ENCODE peak calls at places on chromosomes 1 and 21, in six cellular contexts. One of them, this sample, is unnamed.
A peak's percentile ranks its signal among the peaks of the same experiment; 100 is the strongest.

GRCh38 chr1:16189921-16190499 is 22.4 kb downstream of the ARHGEF19 start:
- DNase-seq in colonic mucosa: no peak
- DNase-seq in cardiac fibroblast: no peak
- DNase-seq in left ventricle myocardium inferior: no peak
- DNase-seq in tibial artery: no peak
- DNase-seq in uterus: no peak
- DNase-seq in this sample: no peak

GRCh38 chr1:93448983-93449805 is 1.3 kb downstream of the FNBP1L start:
- DNase-seq in uterus: no peak
- DNase-seq in left ventricle myocardium inferior: no peak
- DNase-seq in cardiac fibroblast: peak; percentile 60
- DNase-seq in colonic mucosa: peak; percentile 74
- DNase-seq in tibial artery: no peak
- DNase-seq in this sample: no peak

GRCh38 chr1:160576430-160576829 is 2.9 kb downstream of the CD84 start:
- DNase-seq in tibial artery: no peak
- DNase-seq in colonic mucosa: no peak
- DNase-seq in left ventricle myocardium inferior: no peak
- DNase-seq in uterus: no peak
- DNase-seq in cardiac fibroblast: no peak
- DNase-seq in this sample: no peak

GRCh38 chr1:231423648-231424047 is 1.6 kb upstream of the EGLN1 start:
- DNase-seq in colonic mucosa: no peak
- DNase-seq in uterus: no peak
- DNase-seq in cardiac fibroblast: no peak
- DNase-seq in tibial artery: no peak
- DNase-seq in left ventricle myocardium inferior: no peak
- DNase-seq in this sample: no peak

GRCh38 chr1:233621923-233622322 is 8.0 kb downstream of the KCNK1 start:
- DNase-seq in cardiac fibroblast: no peak
- DNase-seq in tibial artery: no peak
- DNase-seq in colonic mucosa: no peak
- DNase-seq in uterus: no peak
- DNase-seq in left ventricle myocardium inferior: no peak
- DNase-seq in this sample: no peak

GRCh38 chr1:188089461-188089860 is 1260.7 kb downstream of the PLA2G4A start:
- DNase-seq in cardiac fibroblast: peak; percentile 8
- DNase-seq in tibial artery: no peak
- DNase-seq in colonic mucosa: no peak
- DNase-seq in left ventricle myocardium inferior: no peak
- DNase-seq in uterus: no peak
- DNase-seq in this sample: no peak

GRCh38 chr1:93990010-93990409 is 80.8 kb upstream of the GCLM start:
- DNase-seq in uterus: no peak
- DNase-seq in tibial artery: no peak
- DNase-seq in colonic mucosa: no peak
- DNase-seq in left ventricle myocardium inferior: no peak
- DNase-seq in cardiac fibroblast: no peak
- DNase-seq in this sample: no peak

GRCh38 chr21:14712121-14712520 is 166.0 kb upstream of the SAMSN1 start:
- DNase-seq in tibial artery: no peak
- DNase-seq in colonic mucosa: no peak
- DNase-seq in left ventricle myocardium inferior: no peak
- DNase-seq in cardiac fibroblast: no peak
- DNase-seq in uterus: no peak
- DNase-seq in this sample: no peak

GRCh38 chr1:3454811-3455618 is 550 bp downstream of the ARHGEF16 start:
- DNase-seq in tibial artery: no peak
- DNase-seq in colonic mucosa: peak; percentile 68
- DNase-seq in uterus: no peak
- DNase-seq in cardiac fibroblast: no peak
- DNase-seq in left ventricle myocardium inferior: peak; percentile 46
- DNase-seq in this sample: no peak

GRCh38 chr1:24191860-24192259 is 4.8 kb upstream of the IFNLR1 start:
- DNase-seq in left ventricle myocardium inferior: no peak
- DNase-seq in uterus: no peak
- DNase-seq in tibial artery: no peak
- DNase-seq in cardiac fibroblast: peak; percentile 46
- DNase-seq in colonic mucosa: no peak
- DNase-seq in this sample: no peak

GRCh38 chr1:239884776-239885175 is 206.9 kb upstream of the FMN2 start:
- DNase-seq in tibial artery: no peak
- DNase-seq in colonic mucosa: no peak
- DNase-seq in left ventricle myocardium inferior: no peak
- DNase-seq in cardiac fibroblast: no peak
- DNase-seq in uterus: peak; percentile 57
- DNase-seq in this sample: no peak

GRCh38 chr1:239882967-239883366 is 208.7 kb upstream of the FMN2 start:
- DNase-seq in cardiac fibroblast: no peak
- DNase-seq in uterus: no peak
- DNase-seq in left ventricle myocardium inferior: no peak
- DNase-seq in colonic mucosa: no peak
- DNase-seq in tibial artery: no peak
- DNase-seq in this sample: no peak

GRCh38 chr1:239874831-239875230 is 216.9 kb upstream of the FMN2 start:
- DNase-seq in left ventricle myocardium inferior: no peak
- DNase-seq in cardiac fibroblast: no peak
- DNase-seq in uterus: no peak
- DNase-seq in colonic mucosa: no peak
- DNase-seq in tibial artery: no peak
- DNase-seq in this sample: no peak

DNA sequence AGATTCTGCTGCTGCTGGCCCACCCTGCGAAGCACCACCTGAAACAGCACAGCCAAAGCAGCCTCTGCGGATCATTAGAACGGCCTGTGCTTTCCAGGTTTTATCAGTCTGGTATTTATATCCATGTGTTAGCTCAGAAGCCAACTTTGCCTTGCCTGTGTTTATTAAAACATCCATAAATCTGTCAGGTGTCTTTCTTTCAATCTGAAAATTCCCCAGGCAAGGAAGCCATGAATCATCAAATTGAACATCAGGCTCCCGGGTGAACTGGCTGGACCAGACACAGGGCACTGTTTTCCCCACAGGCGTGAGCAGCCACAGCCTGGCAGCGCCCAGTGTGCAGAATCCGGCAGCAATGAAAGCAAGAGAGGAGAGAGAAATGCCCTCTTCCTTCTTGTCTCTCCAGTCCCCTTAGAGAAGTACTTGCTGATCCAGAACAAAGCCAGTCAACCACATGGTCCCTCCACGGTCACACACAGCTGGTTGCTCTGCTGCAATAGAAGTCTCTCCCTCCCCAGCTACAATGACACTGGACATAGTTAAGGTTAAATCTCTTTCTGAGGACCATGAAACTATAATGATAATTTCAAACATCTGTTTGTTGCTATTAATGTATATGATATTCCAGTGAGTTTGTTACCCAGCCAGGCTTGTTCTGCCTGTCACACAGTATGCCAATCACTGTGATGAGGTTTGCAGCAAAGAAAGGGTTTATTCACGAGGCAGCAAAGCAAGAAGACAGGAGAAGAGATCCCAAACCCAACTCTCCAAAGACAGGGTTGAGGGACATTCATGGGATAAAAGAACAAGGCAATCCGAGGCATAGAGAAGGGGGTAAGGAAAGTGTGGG is 212.1 kb upstream of the FMN2 start:
- DNase-seq in left ventricle myocardium inferior: no peak
- DNase-seq in uterus: no peak
- DNase-seq in cardiac fibroblast: no peak
- DNase-seq in tibial artery: no peak
- DNase-seq in colonic mucosa: no peak
- DNase-seq in this sample: peak; percentile 73
- H3K4me3 ChIP-seq in left ventricle myocardium inferior: no peak overlapping the region
- H3K4me3 ChIP-seq in uterus: no peak overlapping the region
- H3K4me3 ChIP-seq in cardiac fibroblast: no peak overlapping the region
- H3K4me3 ChIP-seq in tibial artery: no peak overlapping the region
- H3K4me3 ChIP-seq in colonic mucosa: no peak overlapping the region
- H3K4me3 ChIP-seq in this sample: no peak overlapping the region

GRCh38 chr1:166876540-166876838 is 425 bp upstream of the TADA1 start:
- DNase-seq in tibial artery: no peak
- DNase-seq in left ventricle myocardium inferior: no peak
- DNase-seq in colonic mucosa: no peak
- DNase-seq in cardiac fibroblast: no peak
- DNase-seq in uterus: no peak
- DNase-seq in this sample: no peak
- TF ChIP-seq CTCF in tibial artery: peak; percentile 39
- TF ChIP-seq CTCF in left ventricle myocardium inferior: peak; percentile 52
- TF ChIP-seq CTCF in colonic mucosa: no peak
- TF ChIP-seq CTCF in cardiac fibroblast: peak; percentile 32
- TF ChIP-seq CTCF in uterus: peak; percentile 42
- TF ChIP-seq CTCF in this sample: no peak

DNA sequence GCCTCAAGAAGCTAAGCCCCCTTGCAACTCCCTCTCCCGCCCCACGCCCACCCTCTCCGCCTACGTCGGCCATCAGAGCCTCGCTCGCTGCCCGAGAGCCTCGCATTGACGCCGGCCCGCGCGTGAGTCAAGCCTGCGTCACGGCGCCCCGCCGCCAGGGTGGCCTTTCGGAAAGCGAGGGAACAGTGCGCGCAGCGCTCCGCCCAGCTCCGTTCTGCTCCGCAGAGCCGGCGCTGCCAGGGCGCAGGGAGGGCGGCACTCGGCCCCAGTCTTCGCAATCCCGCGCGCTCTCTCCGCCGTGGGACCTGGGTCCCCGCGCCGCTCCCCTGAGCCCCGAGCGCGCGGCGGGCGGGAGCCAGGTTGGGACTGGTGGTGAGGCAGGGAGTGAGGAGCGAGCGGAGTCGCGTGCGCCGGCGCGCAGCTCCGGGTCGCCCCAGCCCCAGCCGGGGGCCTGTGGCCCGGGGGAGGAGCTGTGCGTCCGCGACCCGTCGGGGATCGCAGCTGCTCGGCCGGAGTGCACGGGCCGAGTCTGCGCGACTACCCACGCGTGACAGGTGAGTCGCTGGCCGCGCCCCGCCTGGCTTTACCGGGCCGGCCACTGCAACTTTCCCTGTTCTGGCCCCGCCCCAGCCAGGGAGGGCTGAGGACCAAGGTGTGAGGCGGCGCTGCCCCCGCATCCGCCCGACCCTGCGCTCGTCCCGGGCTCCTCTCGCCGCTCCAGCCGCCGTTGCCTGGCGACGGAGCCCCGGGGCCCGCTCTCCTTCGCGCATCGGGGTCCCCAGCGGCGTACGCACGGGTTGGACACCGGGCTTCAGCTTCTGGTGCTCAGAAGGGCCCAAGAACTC is at the start of gene SLC6A17:
- DNase-seq in tibial artery: peak; percentile 54
- DNase-seq in left ventricle myocardium inferior: no peak
- DNase-seq in uterus: no peak
- DNase-seq in cardiac fibroblast: peak; percentile 28
- DNase-seq in colonic mucosa: no peak
- DNase-seq in this sample: no peak
- H3K4me3 ChIP-seq in tibial artery: peak within 1 kb of the TSS; percentile 35
- H3K4me3 ChIP-seq in left ventricle myocardium inferior: peak within 1 kb of the TSS; percentile 55
- H3K4me3 ChIP-seq in uterus: no peak within 1 kb of the TSS
- H3K4me3 ChIP-seq in cardiac fibroblast: peak within 1 kb of the TSS; percentile 32
- H3K4me3 ChIP-seq in colonic mucosa: no peak within 1 kb of the TSS
- H3K4me3 ChIP-seq in this sample: peak within 1 kb of the TSS; percentile 18

DNA sequence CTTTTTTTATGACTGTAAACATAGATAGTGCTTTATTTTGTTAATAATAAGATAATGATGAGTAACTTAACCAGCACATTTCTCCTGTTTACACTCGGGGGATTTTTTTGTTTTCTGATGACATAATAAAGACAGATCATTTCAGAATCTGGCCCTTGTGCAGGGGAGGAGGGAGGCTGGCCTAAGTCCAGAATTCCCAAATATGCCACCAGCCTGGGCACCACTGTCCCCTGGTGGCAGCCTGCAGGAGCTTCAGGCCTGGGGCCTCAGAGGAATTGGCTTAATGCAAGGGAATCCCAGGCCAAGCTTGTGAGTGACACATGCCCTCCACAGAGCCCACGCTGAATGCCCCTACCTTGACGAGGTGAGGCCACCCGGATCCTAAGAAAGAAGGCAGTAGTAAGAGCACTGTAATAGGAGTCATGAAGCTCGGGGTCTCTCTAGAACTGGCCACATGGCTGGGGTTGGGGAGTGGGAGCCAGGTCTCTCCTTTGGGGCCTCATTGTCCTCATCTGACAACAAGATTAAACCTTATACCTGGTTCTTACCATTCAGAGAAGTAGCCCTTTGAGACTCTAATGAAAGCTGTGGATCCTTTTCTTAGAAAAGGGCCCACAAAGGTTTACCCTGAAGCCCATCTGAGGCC is 24.1 kb downstream of the ETNK2 start:
- DNase-seq in left ventricle myocardium inferior: peak; percentile 42
- DNase-seq in uterus: peak; percentile 84
- DNase-seq in cardiac fibroblast: peak; percentile 87
- DNase-seq in colonic mucosa: peak; percentile 60
- DNase-seq in tibial artery: peak; percentile 87
- DNase-seq in this sample: peak; percentile 63
- TF ChIP-seq CTCF in left ventricle myocardium inferior: peak; percentile 96
- TF ChIP-seq CTCF in uterus: peak; percentile 94
- TF ChIP-seq CTCF in cardiac fibroblast: peak; percentile 99
- TF ChIP-seq CTCF in colonic mucosa: peak; percentile 96
- TF ChIP-seq CTCF in tibial artery: peak; percentile 99
- TF ChIP-seq CTCF in this sample: peak; percentile 98

GRCh38 chr1:41902669-41903068 is 16.1 kb downstream of the HIVEP3 start:
- DNase-seq in tibial artery: no peak
- DNase-seq in uterus: no peak
- DNase-seq in left ventricle myocardium inferior: no peak
- DNase-seq in cardiac fibroblast: no peak
- DNase-seq in colonic mucosa: no peak
- DNase-seq in this sample: no peak
- H3K4me3 ChIP-seq in tibial artery: no peak overlapping the region
- H3K4me3 ChIP-seq in uterus: no peak overlapping the region
- H3K4me3 ChIP-seq in left ventricle myocardium inferior: no peak overlapping the region
- H3K4me3 ChIP-seq in cardiac fibroblast: no peak overlapping the region
- H3K4me3 ChIP-seq in colonic mucosa: no peak overlapping the region
- H3K4me3 ChIP-seq in this sample: no peak overlapping the region

GRCh38 chr1:43074244-43074643 is 97.8 kb downstream of the EBNA1BP2 start:
- DNase-seq in left ventricle myocardium inferior: no peak
- DNase-seq in cardiac fibroblast: no peak
- DNase-seq in colonic mucosa: no peak
- DNase-seq in uterus: no peak
- DNase-seq in tibial artery: no peak
- DNase-seq in this sample: no peak
- TF ChIP-seq CTCF in left ventricle myocardium inferior: no peak
- TF ChIP-seq CTCF in cardiac fibroblast: no peak
- TF ChIP-seq CTCF in colonic mucosa: no peak
- TF ChIP-seq CTCF in uterus: no peak
- TF ChIP-seq CTCF in tibial artery: no peak
- TF ChIP-seq CTCF in this sample: peak; percentile 49

DNA sequence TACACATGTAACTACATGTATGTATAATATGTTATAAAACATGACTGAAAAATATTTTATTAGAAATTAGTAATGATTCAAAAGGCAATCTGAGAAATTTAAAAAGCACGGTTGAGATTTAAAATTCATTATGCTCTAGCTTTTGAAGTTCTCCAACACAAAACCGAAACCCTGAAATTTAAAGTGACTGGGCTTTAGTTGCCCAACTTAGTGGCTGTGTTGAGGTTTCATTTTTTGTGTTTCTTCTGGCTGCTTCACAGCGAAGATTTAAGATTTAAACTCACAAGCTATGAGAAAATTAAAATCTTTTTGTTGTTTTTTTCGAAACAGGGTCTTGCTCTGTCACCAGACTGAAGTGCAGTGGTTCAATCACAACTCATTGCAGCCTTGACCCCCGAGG is 1058.7 kb downstream of the NCAM2 start:
- DNase-seq in left ventricle myocardium inferior: no peak
- DNase-seq in tibial artery: no peak
- DNase-seq in uterus: no peak
- DNase-seq in colonic mucosa: no peak
- DNase-seq in cardiac fibroblast: no peak
- DNase-seq in this sample: no peak
- H3K4me3 ChIP-seq in left ventricle myocardium inferior: no peak overlapping the region
- H3K4me3 ChIP-seq in tibial artery: no peak overlapping the region
- H3K4me3 ChIP-seq in uterus: no peak overlapping the region
- H3K4me3 ChIP-seq in colonic mucosa: no peak overlapping the region
- H3K4me3 ChIP-seq in cardiac fibroblast: no peak overlapping the region
- H3K4me3 ChIP-seq in this sample: no peak overlapping the region

This sample was measured in LNCaP clone FGC.